ENCODE peak calls at places on chromosomes 7 and 10, in six cellular contexts. R is GM23338, T is hepatocyte, K is IMR-90, W is PC-9, C is fibroblast of lung. Y is an unnamed sample.

GRCh38 chr10:103479135-103479534 is at the start of gene CALHM3:
- DNase-seq in R (no peak), T (no peak), K (no peak), W (peak), C (no peak), Y (no peak)

GRCh38 chr7:1912472-1913289 is 242.6 kb downstream of the ELFN1 start:
- DNase-seq in R (no peak), T (peak), K (peak), W (no peak), C (peak), Y (no peak)

GRCh38 chr7:44637788-44638594 is 31.6 kb downstream of the OGDH start:
- DNase-seq in R (no peak), T (peak), K (peak), W (peak), C (peak), Y (no peak)

GRCh38 chr10:121088524-121088923 is 237.4 kb downstream of the WDR11 start:
- DNase-seq in R (peak), T (peak), K (no peak), W (no peak), C (no peak), Y (no peak)

GRCh38 chr7:123747620-123748141 is 1.1 kb downstream of the WASL start:
- DNase-seq in R (peak), T (peak), K (peak), W (peak), C (peak), Y (peak)

GRCh38 chr10:77286851-77287250 is 350.8 kb downstream of the KCNMA1 start:
- DNase-seq in R (no peak), T (no peak), K (no peak), W (no peak), C (no peak), Y (no peak)

GRCh38 chr7:1226155-1226901 is 6.3 kb upstream of the UNCX start:
- DNase-seq in R (peak), T (no peak), K (no peak), W (no peak), C (no peak), Y (no peak)

GRCh38 chr10:119807960-119808697 is 64.5 kb downstream of the MCMBP start:
- DNase-seq in R (no peak), T (no peak), K (peak), W (no peak), C (peak), Y (no peak)

GRCh38 chr10:35194906-35195305 is 68.3 kb downstream of the CREM start:
- DNase-seq in R (no peak), T (peak), K (peak), W (no peak), C (peak), Y (peak)

GRCh38 chr7:41709621-41710020 is 6.7 kb upstream of the INHBA start:
- DNase-seq in R (no peak), T (no peak), K (peak), W (no peak), C (peak), Y (no peak)

GRCh38 chr10:103451871-103452713 is at the start of gene CALHM2:
- DNase-seq in R (peak), T (peak), K (peak), W (peak), C (peak), Y (no peak)

GRCh38 chr7:133429371-133429770 is 176.5 kb downstream of the EXOC4 start:
- DNase-seq in R (no peak), T (no peak), K (peak), W (no peak), C (no peak), Y (no peak)

GRCh38 chr7:28768577-28769147 is 189.5 kb downstream of the TRIL start:
- DNase-seq in R (no peak), T (no peak), K (peak), W (no peak), C (peak), Y (no peak)

GRCh38 chr10:49298990-49299815 is at the start of gene C10orf71:
- DNase-seq in R (peak), T (no peak), K (peak), W (no peak), C (no peak), Y (no peak)

GRCh38 chr10:4127518-4128315 is 342.7 kb upstream of the KLF6 start:
- DNase-seq in R (peak), T (peak), K (no peak), W (no peak), C (no peak), Y (peak)

GRCh38 chr7:95473276-95473985 is 12.3 kb upstream of the ASB4 start:
- DNase-seq in R (no peak), T (no peak), K (no peak), W (no peak), C (no peak), Y (no peak)

GRCh38 chr7:27576360-27576944 is 86.2 kb downstream of the HIBADH start:
- DNase-seq in R (peak), T (peak), K (peak), W (no peak), C (peak), Y (peak)

GRCh38 chr7:30912021-30912420 is 368 bp downstream of the AQP1 start:
- DNase-seq in R (no peak), T (no peak), K (no peak), W (no peak), C (no peak), Y (no peak)

GRCh38 chr10:69069090-69070042 is 18.5 kb upstream of the SRGN start:
- DNase-seq in R (peak), T (no peak), K (no peak), W (no peak), C (peak), Y (no peak)

GRCh38 chr7:21914671-21915070 is 31.0 kb downstream of the CDCA7L start:
- DNase-seq in R (no peak), T (no peak), K (no peak), W (no peak), C (no peak), Y (peak)

GRCh38 chr10:63388421-63389031 is 77.3 kb downstream of the JMJD1C start:
- DNase-seq in R (no peak), T (no peak), K (peak), W (no peak), C (peak), Y (no peak)

GRCh38 chr10:29377333-29377961 is 88.6 kb downstream of the LYZL1 start:
- DNase-seq in R (peak), T (peak), K (peak), W (no peak), C (no peak), Y (peak)

GRCh38 chr7:27157717-27158431 is 1.4 kb upstream of the HOXA7 start:
- DNase-seq in R (no peak), T (no peak), K (no peak), W (no peak), C (no peak), Y (no peak)

GRCh38 chr7:41005381-41005901 is 697.4 kb downstream of the INHBA start:
- DNase-seq in R (no peak), T (no peak), K (peak), W (no peak), C (peak), Y (no peak)

GRCh38 chr10:129500617-129501339 is 33.7 kb downstream of the MGMT start:
- DNase-seq in R (no peak), T (peak), K (no peak), W (no peak), C (no peak), Y (no peak)

GRCh38 chr10:18097524-18097923 is 42.7 kb upstream of the CACNB2 start:
- DNase-seq in R (no peak), T (no peak), K (peak), W (no peak), C (peak), Y (no peak)

GRCh38 chr7:85074-85945 is 107.1 kb upstream of the FAM20C start:
- DNase-seq in R (no peak), T (peak), K (peak), W (no peak), C (peak), Y (peak)

GRCh38 chr10:21173433-21173963 is 276.4 kb upstream of the NEBL start:
- DNase-seq in R (peak), T (peak), K (no peak), W (no peak), C (no peak), Y (no peak)

GRCh38 chr10:34407227-34407626 is 407.9 kb downstream of the PARD3 start:
- DNase-seq in R (no peak), T (no peak), K (peak), W (no peak), C (peak), Y (no peak)

GRCh38 chr7:102258073-102258748 is 28.5 kb upstream of the SH2B2 start:
- DNase-seq in R (no peak), T (no peak), K (no peak), W (no peak), C (no peak), Y (no peak)

GRCh38 chr10:27537812-27538211 is 33.7 kb downstream of the RAB18 start:
- DNase-seq in R (no peak), T (no peak), K (peak), W (no peak), C (no peak), Y (no peak)

GRCh38 chr7:158055726-158056510 is 531.7 kb downstream of the PTPRN2 start:
- DNase-seq in R (no peak), T (no peak), K (no peak), W (no peak), C (no peak), Y (no peak)

GRCh38 chr10:91975438-91975837 is 51.9 kb downstream of the BTAF1 start:
- DNase-seq in R (no peak), T (no peak), K (no peak), W (no peak), C (no peak), Y (no peak)

GRCh38 chr10:100120550-100120949 is 38.9 kb upstream of the CPN1 start:
- DNase-seq in R (no peak), T (no peak), K (no peak), W (no peak), C (no peak), Y (no peak)

GRCh38 chr10:61973923-61974322 is 72.4 kb downstream of the ARID5B start:
- DNase-seq in R (no peak), T (no peak), K (no peak), W (no peak), C (no peak), Y (no peak)

GRCh38 chr10:61974611-61975010 is 73.1 kb downstream of the ARID5B start:
- DNase-seq in R (no peak), T (peak), K (peak), W (no peak), C (peak), Y (peak)

GRCh38 chr10:61973169-61973568 is 71.7 kb downstream of the ARID5B start:
- DNase-seq in R (no peak), T (no peak), K (no peak), W (no peak), C (no peak), Y (no peak)

GRCh38 chr10:61970182-61971015 is 68.9 kb downstream of the ARID5B start:
- DNase-seq in R (no peak), T (no peak), K (no peak), W (no peak), C (peak), Y (no peak)

GRCh38 chr10:61971016-61971350 is 69.5 kb downstream of the ARID5B start:
- DNase-seq in R (no peak), T (no peak), K (peak), W (no peak), C (peak), Y (no peak)
- H3K4me2 ChIP-seq in R (no peak), T (peak), K (peak), W (no peak), C (peak), Y (no peak)

GRCh38 chr10:127148933-127149220 is 47.5 kb downstream of the INSYN2A start:
- DNase-seq in R (no peak), T (no peak), K (peak), W (peak), C (peak), Y (no peak)
- H3K4me3 ChIP-seq in R (no peak), T (no peak), K (no peak), W (no peak), C (no peak), Y (no peak)

GRCh38 chr7:19558527-19558926 is 150.3 kb downstream of the POLR1F start:
- DNase-seq in R (no peak), T (no peak), K (peak), W (peak), C (peak), Y (no peak)
- H3K4me2 ChIP-seq in R (no peak), T (no peak), K (no peak), W (no peak), C (no peak), Y (no peak)

DNA sequence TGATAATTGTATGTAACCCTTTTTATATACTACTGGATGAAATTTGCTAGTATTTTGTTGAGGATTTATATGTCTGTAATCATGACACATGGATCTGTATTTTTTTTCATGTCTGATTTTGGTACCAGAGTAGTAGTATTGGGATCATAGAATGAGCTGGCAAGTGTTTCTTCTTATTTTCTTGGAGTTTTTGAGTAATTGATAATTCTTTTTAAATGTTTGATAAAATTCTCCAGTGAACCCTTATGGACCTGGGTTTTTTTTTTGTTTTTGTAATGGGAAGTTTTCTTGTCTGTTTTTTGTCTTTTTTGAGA is 28.4 kb downstream of the ZNF33A start:
- DNase-seq in R (no peak), T (no peak), K (no peak), W (no peak), C (no peak), Y (no peak)
- H3K4me3 ChIP-seq in R (no peak), T (no peak), K (no peak), W (no peak), C (no peak), Y (peak)

GRCh38 chr7:114919587-114919986 is 2.3 kb upstream of the MDFIC start:
- DNase-seq in R (no peak), T (no peak), K (no peak), W (no peak), C (no peak), Y (no peak)

GRCh38 chr7:114916261-114916892 is 5.5 kb upstream of the MDFIC start:
- DNase-seq in R (no peak), T (no peak), K (no peak), W (no peak), C (no peak), Y (no peak)

GRCh38 chr7:114922151-114922651 is 307 bp downstream of the MDFIC start:
- DNase-seq in R (peak), T (peak), K (peak), W (no peak), C (peak), Y (no peak)

GRCh38 chr7:114921636-114922150 is at the start of gene MDFIC:
- DNase-seq in R (peak), T (peak), K (no peak), W (no peak), C (no peak), Y (no peak)

GRCh38 chr7:114917211-114917839 is 4.6 kb upstream of the MDFIC start:
- DNase-seq in R (no peak), T (no peak), K (no peak), W (no peak), C (no peak), Y (no peak)
- H3K4me2 ChIP-seq in R (no peak), T (no peak), K (no peak), W (no peak), C (no peak), Y (no peak)

Y was measured in Karpas-422.